ENCODE peak calls at places on chromosomes 13 and 19, in four cellular contexts. W, Y, I and G are unnamed samples. For H3K4me1, the result is how much of the 10 kb centered on the place peaks cover.

GRCh38 chr19:14576363-14576762 is 4.5 kb upstream of the NDUFB7 start:
- DNase-seq in I (no peak), W (no peak), Y (no peak), G (no peak)

GRCh38 chr19:16856091-16856490 is 26.9 kb downstream of the SIN3B start:
- DNase-seq in W (no peak), I (no peak), Y (no peak), G (no peak)

GRCh38 chr19:48644839-48645651 is 942 bp downstream of the CA11 start:
- DNase-seq in W (no peak), I (peak), Y (peak), G (peak)

GRCh38 chr19:35596366-35596999 is 10.5 kb downstream of the PMIS2 start:
- DNase-seq in Y (no peak), W (no peak), I (no peak), G (no peak)

GRCh38 chr19:49890349-49891311 is 6.1 kb downstream of the IL4I1 start:
- DNase-seq in I (peak), Y (no peak), W (no peak), G (no peak)

GRCh38 chr19:16497042-16497441 is 848 bp downstream of the C19orf44 start:
- DNase-seq in I (no peak), Y (no peak), W (no peak), G (no peak)

GRCh38 chr13:79297128-79297527 is 108.9 kb downstream of the RBM26 start:
- DNase-seq in I (no peak), Y (no peak), W (no peak), G (no peak)

GRCh38 chr13:97220151-97220900 is 1.8 kb upstream of the MBNL2 start:
- DNase-seq in I (no peak), Y (no peak), W (no peak), G (no peak)

GRCh38 chr19:5018224-5019015 is 49.5 kb downstream of the KDM4B start:
- DNase-seq in W (no peak), I (no peak), Y (no peak), G (no peak)

GRCh38 chr19:18281082-18282020 is at the start of gene JUND:
- DNase-seq in Y (peak), W (peak), I (peak), G (peak)

GRCh38 chr19:18279516-18280246 is 1.7 kb downstream of the JUND start:
- DNase-seq in W (peak), Y (peak), I (peak), G (peak)

GRCh38 chr19:18280247-18281081 is 958 bp downstream of the JUND start:
- DNase-seq in I (peak), W (no peak), Y (peak), G (peak)

GRCh38 chr19:18279266-18279515 is 2.2 kb downstream of the JUND start:
- DNase-seq in I (no peak), Y (no peak), W (no peak), G (no peak)

GRCh38 chr19:18278521-18279265 is 2.7 kb downstream of the JUND start:
- DNase-seq in W (no peak), Y (no peak), I (no peak), G (peak)
- TF ChIP-seq CTCF in W (no peak), Y (peak), I (no peak), G (no peak)

GRCh38 chr13:96091932-96092253 is 2.0 kb downstream of the HS6ST3 start:
- DNase-seq in W (no peak), I (no peak), Y (no peak), G (no peak)
- H3K4me3 ChIP-seq in W (peak), I (peak), Y (peak), G (no peak)

GRCh38 chr19:45074744-45075143 is 1.5 kb downstream of the ZNF296 start:
- DNase-seq in Y (no peak), I (no peak), W (no peak), G (no peak)

GRCh38 chr19:45078390-45079062 is 534 bp upstream of the GEMIN7 start:
- DNase-seq in W (no peak), Y (no peak), I (no peak), G (no peak)

GRCh38 chr19:45076029-45076850 is at the start of gene ZNF296:
- DNase-seq in W (no peak), I (no peak), Y (peak), G (peak)

GRCh38 chr19:45076851-45077730 is 813 bp upstream of the ZNF296 start:
- DNase-seq in W (no peak), I (no peak), Y (no peak), G (no peak)

DNA sequence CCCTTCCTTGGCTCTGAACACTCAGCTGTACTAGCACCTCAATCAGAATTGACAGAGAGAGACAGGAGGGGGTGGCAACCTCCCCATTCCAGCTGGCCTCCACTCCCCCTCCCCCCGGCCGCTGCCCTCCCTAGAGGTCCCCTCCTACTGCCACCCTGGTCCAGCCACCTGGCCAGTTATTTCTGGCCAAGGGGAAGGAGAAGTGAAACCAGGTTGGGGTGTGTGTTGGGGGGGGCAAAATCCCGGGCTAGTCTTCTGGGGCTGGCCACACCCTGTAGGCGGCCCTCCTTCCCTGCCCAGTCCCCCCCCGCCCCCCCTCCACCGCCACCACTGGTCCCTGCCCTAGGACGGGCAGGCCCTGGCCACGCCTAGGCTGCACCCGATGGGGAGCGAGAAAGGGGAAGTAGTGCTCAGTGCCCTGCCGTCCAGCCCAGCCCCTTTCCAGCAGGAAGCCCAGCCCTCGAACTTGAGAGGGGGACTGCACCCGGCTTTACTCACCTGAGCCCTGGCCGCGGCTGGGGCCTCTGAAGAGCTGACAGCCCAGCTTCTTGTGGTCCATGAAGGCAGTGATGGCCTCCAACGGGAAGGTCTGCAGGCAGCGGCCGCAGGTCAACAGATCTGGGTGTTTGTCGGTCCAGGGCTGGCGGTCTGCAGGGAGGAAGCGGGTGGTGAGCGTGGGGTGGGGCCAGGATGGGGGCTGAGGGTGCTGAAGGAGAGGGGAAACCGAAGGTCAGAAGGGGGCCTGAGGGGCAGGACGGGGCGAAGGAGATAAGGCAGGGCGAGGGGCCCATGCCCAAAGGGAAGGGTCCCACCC is 856 bp downstream of the ZNF296 start:
- DNase-seq in I (no peak), W (no peak), Y (peak), G (peak)
- H3K4me1 ChIP-seq in I (half or more), W (under half), Y (under half), G (under half)

DNA sequence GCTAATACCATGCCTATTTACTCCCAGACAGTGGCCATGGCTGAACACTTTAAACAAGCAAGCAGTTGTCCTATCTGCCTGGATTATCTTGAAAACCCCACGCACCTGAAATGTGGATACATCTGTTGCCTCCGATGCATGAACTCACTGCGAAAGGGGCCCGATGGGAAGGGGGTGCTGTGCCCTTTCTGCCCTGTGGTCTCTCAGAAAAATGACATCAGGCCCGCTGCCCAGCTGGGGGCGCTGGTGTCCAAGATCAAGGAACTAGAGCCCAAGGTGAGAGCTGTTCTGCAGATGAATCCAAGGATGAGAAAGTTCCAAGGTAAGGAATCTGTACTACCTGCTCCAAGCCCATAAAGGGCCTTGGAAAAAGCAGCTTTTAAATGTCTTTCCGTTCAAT is 8.6 kb downstream of the RFPL4AL1 start:
- DNase-seq in W (no peak), I (no peak), Y (no peak), G (no peak)
- TF ChIP-seq CTCF in W (no peak), I (no peak), Y (no peak), G (peak)

DNA sequence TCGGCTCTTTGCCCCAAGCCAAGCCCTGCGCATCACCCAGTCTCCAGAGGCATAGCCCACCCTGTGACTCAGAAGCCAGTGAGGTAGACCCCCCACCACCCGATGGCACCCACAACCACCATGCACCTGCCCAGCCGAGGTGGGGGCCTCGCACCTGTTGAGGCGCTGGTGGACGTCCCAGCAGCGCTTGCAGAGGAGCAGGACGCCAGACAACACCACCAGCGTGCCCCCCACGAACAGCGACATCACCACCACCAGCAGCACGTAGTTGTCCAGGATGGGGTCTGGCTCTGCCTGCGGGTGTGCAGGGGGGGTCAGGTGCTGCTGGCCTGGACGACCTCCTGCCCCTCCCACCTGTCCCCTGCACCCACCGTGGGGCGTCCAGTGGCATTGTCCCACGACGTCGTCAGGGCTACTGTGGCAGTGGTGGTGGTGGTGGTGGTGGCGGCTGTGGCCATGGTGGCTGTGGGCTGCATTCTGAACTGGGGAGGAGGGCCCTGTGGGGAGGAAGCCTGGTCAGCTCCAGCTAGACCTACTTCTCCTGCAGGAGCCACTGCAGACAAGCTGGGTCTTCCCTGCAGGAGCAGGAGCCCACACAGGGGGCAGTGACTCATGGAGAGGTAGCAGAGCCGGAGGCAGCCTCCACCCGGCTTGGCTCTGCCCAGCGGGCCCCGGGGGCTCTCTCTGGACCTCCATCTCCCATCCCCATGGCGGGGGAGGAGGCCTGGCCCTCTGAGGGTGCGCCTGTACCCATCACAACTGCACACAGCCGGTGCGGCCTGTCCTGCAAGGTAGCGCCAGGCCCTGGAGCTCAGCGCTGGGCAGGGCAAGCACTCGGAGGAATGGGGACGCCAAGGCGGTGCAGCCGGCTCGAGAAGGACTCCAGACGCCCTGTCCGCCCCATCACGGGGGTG is 1.9 kb downstream of the CBARP start:
- DNase-seq in I (no peak), Y (no peak), W (no peak), G (no peak)
- H3K4me3 ChIP-seq in I (peak), Y (no peak), W (no peak), G (no peak)

GRCh38 chr19:56917998-56918397 is 77.5 kb upstream of the PEG3 start:
- DNase-seq in I (no peak), Y (no peak), W (no peak), G (no peak)
- H3K4me1 ChIP-seq in I (under half), Y (under half), W (under half), G (under half)

GRCh38 chr19:45677351-45678230 is 9.6 kb downstream of the GIPR start:
- DNase-seq in W (no peak), Y (peak), I (peak), G (peak)
- TF ChIP-seq CTCF in W (no peak), Y (no peak), I (no peak), G (no peak)

GRCh38 chr19:21568816-21569496 is 63.6 kb downstream of the ZNF429 start:
- DNase-seq in Y (peak), W (peak), I (peak), G (peak)
- H3K4me3 ChIP-seq in Y (peak), W (peak), I (peak), G (no peak)

DNA sequence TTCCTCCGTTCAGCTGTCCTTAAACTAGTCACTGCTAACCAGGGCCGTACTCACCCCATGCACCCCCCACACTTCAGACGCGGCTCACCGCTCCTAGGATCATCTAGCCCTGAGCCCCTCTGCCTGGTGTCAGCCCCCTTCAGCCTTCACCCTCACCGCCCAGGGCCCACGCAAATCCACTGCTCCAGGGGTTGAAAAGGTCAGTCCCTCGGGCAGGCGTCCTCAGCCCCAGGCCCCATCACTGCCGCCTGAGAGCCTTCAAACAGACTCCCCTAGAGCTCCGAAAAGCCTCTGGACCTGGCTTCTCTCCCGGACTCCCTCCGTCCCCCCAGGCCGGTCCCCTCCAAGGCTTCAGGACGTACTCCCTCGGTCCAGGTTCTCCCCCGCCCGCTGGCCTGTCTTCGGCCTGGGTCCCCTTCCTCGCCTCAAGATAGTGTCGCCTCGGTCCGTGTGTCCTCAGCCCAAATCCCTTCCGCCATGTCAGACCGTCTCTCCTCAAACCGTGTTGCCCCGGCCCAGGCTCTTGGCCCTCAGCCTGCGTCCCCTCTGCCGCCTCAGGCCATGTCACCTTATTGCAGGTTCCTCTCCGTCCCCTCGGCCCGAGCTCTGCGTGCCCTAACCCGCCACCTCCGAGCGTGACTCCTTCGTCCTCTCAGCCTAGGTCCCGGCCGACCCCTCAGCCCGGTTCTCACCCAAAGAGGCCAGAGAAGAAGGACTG is 553 bp downstream of the NAPA start:
- DNase-seq in W (no peak), I (peak), Y (no peak), G (no peak)
- H3K4me1 ChIP-seq in W (under half), I (half or more), Y (half or more), G (under half)

GRCh38 chr19:10828981-10829821 is 6.8 kb downstream of the TMED1 start:
- DNase-seq in I (no peak), Y (no peak), W (no peak), G (no peak)
- TF ChIP-seq CTCF in I (no peak), Y (no peak), W (no peak), G (no peak)